ENCODE peak calls at places on chromosomes 13 and 19, in five cellular contexts. S is kidney epithelial cell, I is lung, L is A673, O is AG09309. N is an unnamed sample.

GRCh38 chr19:38667552-38668205 is 20.2 kb downstream of the ACTN4 start:
- DNase-seq in S (no peak), I (no peak), L (peak; percentile 54), O (no peak), N (no peak)

GRCh38 chr19:2145831-2146241 is 5.5 kb downstream of the AP3D1 start:
- DNase-seq in S (no peak), I (no peak), L (no peak), O (no peak), N (no peak)

GRCh38 chr19:15721208-15721607 is 6.6 kb upstream of the OR10H2 start:
- DNase-seq in S (no peak), I (no peak), L (no peak), O (no peak), N (no peak)

GRCh38 chr13:55013051-55013450 is 1984.4 kb downstream of the OLFM4 start:
- DNase-seq in S (no peak), I (no peak), L (no peak), O (no peak), N (no peak)

GRCh38 chr13:110426745-110427144 is 119.7 kb downstream of the COL4A2 start:
- DNase-seq in S (no peak), I (no peak), L (no peak), O (no peak), N (no peak)

GRCh38 chr13:112959701-112960542 is 9.1 kb upstream of the MCF2L start:
- DNase-seq in S (no peak), I (no peak), L (no peak), O (no peak), N (no peak)

GRCh38 chr13:62544928-62545327 is 1129.3 kb upstream of the PCDH20 start:
- DNase-seq in S (no peak), I (no peak), L (no peak), O (no peak), N (no peak)

GRCh38 chr13:52862358-52863206 is 14.1 kb upstream of the PCDH8 start:
- DNase-seq in S (no peak), I (no peak), L (peak; percentile 34), O (no peak), N (no peak)

GRCh38 chr13:75440100-75440499 is 41.9 kb downstream of the TBC1D4 start:
- DNase-seq in S (no peak), I (no peak), L (no peak), O (no peak), N (no peak)

GRCh38 chr19:24033962-24034342 is 53.0 kb upstream of the ZNF254 start:
- DNase-seq in S (no peak), I (peak; percentile 63), L (peak; percentile 46), O (peak; percentile 29), N (no peak)

GRCh38 chr13:98771838-98772611 is 19.6 kb upstream of the SLC15A1 start:
- DNase-seq in S (no peak), I (no peak), L (no peak), O (no peak), N (no peak)

GRCh38 chr19:5394907-5395505 is 54.4 kb upstream of the PTPRS start:
- DNase-seq in S (no peak), I (no peak), L (no peak), O (no peak), N (no peak)

GRCh38 chr13:113118328-113119021 is 4.1 kb upstream of the F10 start:
- DNase-seq in S (no peak), I (no peak), L (no peak), O (no peak), N (no peak)

GRCh38 chr19:4445963-4446668 is 11.5 kb downstream of the UBXN6 start:
- DNase-seq in S (no peak), I (no peak), L (no peak), O (no peak), N (no peak)

GRCh38 chr13:105196052-105196451 is 1339.4 kb downstream of the EFNB2 start:
- DNase-seq in S (no peak), I (no peak), L (peak; percentile 48), O (peak; percentile 16), N (no peak)

GRCh38 chr19:53898680-53899341 is 10.3 kb upstream of the CACNG7 start:
- DNase-seq in S (no peak), I (no peak), L (peak; percentile 78), O (no peak), N (no peak)

GRCh38 chr19:52716578-52716977 is 18.3 kb downstream of the ZNF611 start:
- DNase-seq in S (no peak), I (no peak), L (no peak), O (no peak), N (peak; percentile 55)

GRCh38 chr13:93227906-93228801 is 1.5 kb downstream of the GPC6 start:
- DNase-seq in S (peak; percentile 43), I (no peak), L (peak; percentile 95), O (peak; percentile 63), N (no peak)

GRCh38 chr13:101945435-101945834 is 456.4 kb downstream of the FGF14 start:
- DNase-seq in S (no peak), I (no peak), L (no peak), O (no peak), N (no peak)

GRCh38 chr13:71577127-71577526 is 289.9 kb downstream of the DACH1 start:
- DNase-seq in S (peak; percentile 60), I (no peak), L (no peak), O (no peak), N (no peak)

GRCh38 chr19:4704317-4704673 is 19.3 kb downstream of the DPP9 start:
- DNase-seq in S (no peak), I (peak; percentile 60), L (no peak), O (no peak), N (no peak)

GRCh38 chr13:27659466-27659865 is 37.8 kb downstream of the POLR1D start:
- DNase-seq in S (no peak), I (no peak), L (no peak), O (no peak), N (no peak)

GRCh38 chr19:38318595-38319142 is 976 bp upstream of the KCNK6 start:
- DNase-seq in S (no peak), I (no peak), L (no peak), O (no peak), N (no peak)

GRCh38 chr13:26320766-26321165 is 66.8 kb downstream of the CDK8 start:
- DNase-seq in S (no peak), I (no peak), L (no peak), O (no peak), N (no peak)

GRCh38 chr19:4867534-4868285 is at the start of gene PLIN3:
- DNase-seq in S (peak; percentile 59), I (peak; percentile 97), L (peak; percentile 93), O (peak; percentile 81), N (peak; percentile 73)

DNA sequence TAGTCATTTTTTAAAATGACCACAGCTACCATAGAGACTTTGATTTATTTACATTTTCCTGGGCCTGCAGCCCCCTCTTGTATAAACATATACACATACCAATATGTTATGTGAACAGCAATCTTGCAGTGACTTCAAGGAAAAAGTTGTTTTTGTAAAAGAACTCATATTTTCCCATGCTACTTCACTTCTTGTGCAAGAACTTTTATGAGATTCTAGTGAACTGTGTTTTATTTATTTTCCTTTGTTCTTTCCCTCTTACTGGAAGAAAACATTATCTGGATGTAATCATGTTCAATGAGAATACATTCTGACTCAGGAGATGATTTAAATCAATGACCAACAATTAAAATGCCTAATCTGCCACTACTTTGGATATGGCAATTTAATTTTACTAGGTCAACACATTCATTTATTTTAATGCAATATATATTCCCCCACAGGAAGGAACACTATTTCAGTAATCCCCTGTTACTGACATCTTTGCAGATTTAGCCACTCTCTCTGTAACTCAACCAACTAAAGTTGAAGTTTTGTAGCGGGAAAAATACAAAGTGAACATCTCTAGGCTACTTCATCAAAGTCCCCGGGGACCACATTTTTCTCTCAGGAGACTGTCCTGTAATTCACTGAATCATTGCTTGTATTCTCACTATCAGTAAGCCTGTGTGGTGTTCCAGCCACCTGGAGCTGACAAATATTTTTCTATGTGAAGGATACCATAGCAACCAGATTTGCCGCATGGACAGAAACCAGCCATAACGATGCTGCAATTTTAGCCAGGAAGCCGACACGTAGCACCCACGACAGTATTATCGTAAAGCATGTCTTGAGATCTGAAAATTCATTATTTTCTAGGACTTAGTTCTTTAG is 90.5 kb downstream of the STARD13 start:
- DNase-seq in S (peak; percentile 80), I (no peak), L (peak; percentile 96), O (peak; percentile 89), N (no peak)
- H3K4me3 ChIP-seq in S (no peak overlapping the region), I (no peak overlapping the region), L (peak overlapping the region; percentile 4), O (no peak overlapping the region), N (no peak overlapping the region)

DNA sequence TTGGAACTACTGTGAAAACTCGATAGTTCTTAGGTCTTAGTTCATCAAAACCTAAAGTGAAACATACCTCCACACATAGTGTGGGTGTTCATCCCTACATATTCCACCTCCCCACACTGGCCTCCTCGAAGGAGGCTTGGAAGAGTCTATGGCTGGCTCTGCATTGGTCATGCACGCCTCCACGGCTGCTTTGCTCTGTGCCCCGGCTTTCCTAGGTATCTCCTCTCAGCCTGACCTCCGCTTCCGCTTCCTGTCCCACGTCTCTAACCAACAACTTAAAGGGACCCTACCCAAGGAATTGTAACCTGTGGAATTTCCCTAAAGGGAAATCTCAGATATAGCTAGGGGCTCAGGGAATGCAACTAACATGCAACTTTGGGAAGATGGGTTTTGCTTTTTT is 79.7 kb upstream of the MBNL2 start:
- DNase-seq in S (no peak), I (no peak), L (no peak), O (no peak), N (peak; percentile 22)
- H3K4me3 ChIP-seq in S (peak overlapping the region; percentile 20), I (no peak overlapping the region), L (no peak overlapping the region), O (peak overlapping the region; percentile 16), N (no peak overlapping the region)

GRCh38 chr19:37082307-37082706 is 4.1 kb downstream of the ZNF420 start:
- DNase-seq in S (no peak), I (no peak), L (no peak), O (no peak), N (no peak)

GRCh38 chr19:37077615-37077928 is 661 bp upstream of the ZNF420 start:
- DNase-seq in S (no peak), I (no peak), L (peak; percentile 6), O (peak; percentile 1), N (no peak)

GRCh38 chr19:37078717-37079032 is 442 bp downstream of the ZNF420 start:
- DNase-seq in S (no peak), I (no peak), L (no peak), O (no peak), N (no peak)

GRCh38 chr19:37077929-37078716 is at the start of gene ZNF420:
- DNase-seq in S (peak; percentile 84), I (peak; percentile 94), L (peak; percentile 94), O (peak; percentile 79), N (peak; percentile 81)

DNA sequence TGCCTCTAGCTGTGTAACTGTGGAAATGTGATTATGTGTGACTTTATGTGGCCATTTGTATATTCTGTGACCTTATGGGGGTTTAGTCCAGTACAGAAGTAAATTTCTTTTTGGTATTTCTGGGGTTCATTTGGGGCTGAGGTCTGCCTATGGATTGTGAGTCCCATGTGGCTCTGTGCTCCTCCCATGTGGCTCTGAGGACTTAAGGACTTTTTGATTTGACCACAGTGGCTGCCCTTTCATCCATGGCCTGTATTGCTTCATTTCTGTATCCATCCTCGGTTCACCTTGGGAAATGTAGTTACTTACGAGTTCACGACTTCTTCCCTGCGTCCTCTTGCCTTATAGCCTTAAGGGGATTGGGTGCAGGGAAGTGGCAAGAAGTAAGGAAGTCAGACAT is 1.0 kb downstream of the ZNF420 start:
- DNase-seq in S (no peak), I (no peak), L (no peak), O (no peak), N (no peak)
- H3K4me3 ChIP-seq in S (peak overlapping the region; percentile 98), I (peak overlapping the region; percentile 89), L (peak overlapping the region; percentile 86), O (peak overlapping the region; percentile 71), N (peak overlapping the region; percentile 90)

GRCh38 chr19:41500443-41500842 is 57.5 kb downstream of the ERICH4 start:
- DNase-seq in S (no peak), I (no peak), L (no peak), O (no peak), N (no peak)
- H3K4me3 ChIP-seq in S (no peak overlapping the region), I (peak overlapping the region; percentile 55), L (no peak overlapping the region), O (no peak overlapping the region), N (no peak overlapping the region)

N was measured in iPS DF 6.9.